ENCODE peak calls at places on chromosomes 7 and 10, in six cellular contexts. One of them, this sample, is unnamed.

GRCh38 chr7:142999793-143000192 is 27.1 kb downstream of the OR9A2 start:
- DNase-seq in cardiac septum: no peak
- DNase-seq in H54: no peak
- DNase-seq in tibial artery: no peak
- DNase-seq in left cardiac atrium: no peak
- DNase-seq in T-cell: no peak
- DNase-seq in this sample: no peak

GRCh38 chr7:79130715-79131114 is 322.8 kb downstream of the MAGI2 start:
- DNase-seq in cardiac septum: no peak
- DNase-seq in H54: no peak
- DNase-seq in tibial artery: no peak
- DNase-seq in left cardiac atrium: no peak
- DNase-seq in T-cell: no peak
- DNase-seq in this sample: no peak

GRCh38 chr10:122154733-122155366 is 116.2 kb upstream of the BTBD16 start:
- DNase-seq in cardiac septum: no peak
- DNase-seq in H54: no peak
- DNase-seq in tibial artery: peak
- DNase-seq in left cardiac atrium: peak
- DNase-seq in T-cell: no peak
- DNase-seq in this sample: no peak

GRCh38 chr7:187237-187927 is 5.0 kb upstream of the FAM20C start:
- DNase-seq in cardiac septum: no peak
- DNase-seq in H54: no peak
- DNase-seq in tibial artery: no peak
- DNase-seq in left cardiac atrium: no peak
- DNase-seq in T-cell: no peak
- DNase-seq in this sample: no peak

GRCh38 chr10:80104066-80104926 is 25.8 kb downstream of the TMEM254 start:
- DNase-seq in cardiac septum: no peak
- DNase-seq in H54: no peak
- DNase-seq in tibial artery: no peak
- DNase-seq in left cardiac atrium: no peak
- DNase-seq in T-cell: no peak
- DNase-seq in this sample: no peak

GRCh38 chr10:95397747-95398146 is 106.9 kb upstream of the PDLIM1 start:
- DNase-seq in cardiac septum: no peak
- DNase-seq in H54: no peak
- DNase-seq in tibial artery: no peak
- DNase-seq in left cardiac atrium: no peak
- DNase-seq in T-cell: no peak
- DNase-seq in this sample: no peak

GRCh38 chr7:123569352-123569999 is 11.9 kb upstream of the NDUFA5 start:
- DNase-seq in cardiac septum: no peak
- DNase-seq in H54: no peak
- DNase-seq in tibial artery: no peak
- DNase-seq in left cardiac atrium: no peak
- DNase-seq in T-cell: no peak
- DNase-seq in this sample: peak

GRCh38 chr7:142488842-142489241 is 231.0 kb upstream of the PRSS58 start:
- DNase-seq in cardiac septum: no peak
- DNase-seq in H54: no peak
- DNase-seq in tibial artery: no peak
- DNase-seq in left cardiac atrium: no peak
- DNase-seq in T-cell: no peak
- DNase-seq in this sample: no peak

GRCh38 chr7:111532625-111533024 is 29.7 kb downstream of the IMMP2L start:
- DNase-seq in cardiac septum: no peak
- DNase-seq in H54: no peak
- DNase-seq in tibial artery: peak
- DNase-seq in left cardiac atrium: no peak
- DNase-seq in T-cell: no peak
- DNase-seq in this sample: no peak

GRCh38 chr7:108716783-108717182 is 147.1 kb downstream of the DNAJB9 start:
- DNase-seq in cardiac septum: no peak
- DNase-seq in H54: no peak
- DNase-seq in tibial artery: no peak
- DNase-seq in left cardiac atrium: no peak
- DNase-seq in T-cell: no peak
- DNase-seq in this sample: no peak

GRCh38 chr7:97555845-97556431 is 175.9 kb upstream of the TAC1 start:
- DNase-seq in cardiac septum: no peak
- DNase-seq in H54: no peak
- DNase-seq in tibial artery: no peak
- DNase-seq in left cardiac atrium: no peak
- DNase-seq in T-cell: no peak
- DNase-seq in this sample: no peak

GRCh38 chr7:158740657-158741293 is 36.2 kb upstream of the NCAPG2 start:
- DNase-seq in cardiac septum: no peak
- DNase-seq in H54: peak
- DNase-seq in tibial artery: no peak
- DNase-seq in left cardiac atrium: peak
- DNase-seq in T-cell: no peak
- DNase-seq in this sample: peak

GRCh38 chr10:90924552-90924951 is 3.7 kb upstream of the ANKRD1 start:
- DNase-seq in cardiac septum: no peak
- DNase-seq in H54: no peak
- DNase-seq in tibial artery: no peak
- DNase-seq in left cardiac atrium: no peak
- DNase-seq in T-cell: no peak
- DNase-seq in this sample: no peak

GRCh38 chr7:127447326-127447945 is 54.9 kb upstream of the ZNF800 start:
- DNase-seq in cardiac septum: no peak
- DNase-seq in H54: peak
- DNase-seq in tibial artery: no peak
- DNase-seq in left cardiac atrium: no peak
- DNase-seq in T-cell: peak
- DNase-seq in this sample: peak

GRCh38 chr7:47478017-47478344 is 103.9 kb downstream of the TNS3 start:
- DNase-seq in cardiac septum: no peak
- DNase-seq in H54: no peak
- DNase-seq in tibial artery: peak
- DNase-seq in left cardiac atrium: peak
- DNase-seq in T-cell: no peak
- DNase-seq in this sample: no peak

GRCh38 chr7:112263519-112263918 is 57.0 kb downstream of the ZNF277 start:
- DNase-seq in cardiac septum: no peak
- DNase-seq in H54: no peak
- DNase-seq in tibial artery: no peak
- DNase-seq in left cardiac atrium: no peak
- DNase-seq in T-cell: no peak
- DNase-seq in this sample: no peak

GRCh38 chr7:77457779-77458178 is 41.6 kb upstream of the GSAP start:
- DNase-seq in cardiac septum: no peak
- DNase-seq in H54: no peak
- DNase-seq in tibial artery: no peak
- DNase-seq in left cardiac atrium: no peak
- DNase-seq in T-cell: no peak
- DNase-seq in this sample: no peak

GRCh38 chr7:113922049-113922448 is 3.2 kb upstream of the PPP1R3A start:
- DNase-seq in cardiac septum: no peak
- DNase-seq in H54: no peak
- DNase-seq in tibial artery: no peak
- DNase-seq in left cardiac atrium: no peak
- DNase-seq in T-cell: no peak
- DNase-seq in this sample: no peak

This sample was measured in pulmonary artery endothelial cell.